ENCODE peak calls at places on chromosomes 4 and X, in seven cellular contexts. One of them, this sample, is unnamed.
A peak's percentile ranks its signal among the peaks of the same experiment; 100 is the strongest.

GRCh38 chr4:56908206-56909082 is 744 bp downstream of the REST start:
- DNase-seq in HCT116: no peak
- DNase-seq in A549: peak; percentile 32
- DNase-seq in endothelial cell of umbilical vein: peak; percentile 76
- DNase-seq in HepG2: peak; percentile 47
- DNase-seq in GM12878: no peak
- DNase-seq in K562: peak; percentile 82
- DNase-seq in this sample: peak; percentile 92

GRCh38 chrX:153944140-153944799 is at the start of gene RENBP:
- DNase-seq in HCT116: no peak
- DNase-seq in A549: no peak
- DNase-seq in endothelial cell of umbilical vein: no peak
- DNase-seq in HepG2: no peak
- DNase-seq in GM12878: no peak
- DNase-seq in K562: peak; percentile 61
- DNase-seq in this sample: no peak

GRCh38 chrX:11664211-11664888 is 1.4 kb downstream of the ARHGAP6 start:
- DNase-seq in HCT116: no peak
- DNase-seq in A549: no peak
- DNase-seq in endothelial cell of umbilical vein: no peak
- DNase-seq in HepG2: no peak
- DNase-seq in GM12878: no peak
- DNase-seq in K562: no peak
- DNase-seq in this sample: no peak

GRCh38 chr4:123599920-123600394 is 203.4 kb downstream of the SPRY1 start:
- DNase-seq in HCT116: no peak
- DNase-seq in A549: no peak
- DNase-seq in endothelial cell of umbilical vein: peak; percentile 94
- DNase-seq in HepG2: peak; percentile 98
- DNase-seq in GM12878: peak; percentile 85
- DNase-seq in K562: peak; percentile 41
- DNase-seq in this sample: peak; percentile 97

GRCh38 chr4:149708513-149709175 is 107.0 kb downstream of the IQCM start:
- DNase-seq in HCT116: peak; percentile 57
- DNase-seq in A549: no peak
- DNase-seq in endothelial cell of umbilical vein: peak; percentile 86
- DNase-seq in HepG2: no peak
- DNase-seq in GM12878: no peak
- DNase-seq in K562: no peak
- DNase-seq in this sample: no peak

GRCh38 chrX:75603833-75604232 is 81.0 kb upstream of the ZDHHC15 start:
- DNase-seq in HCT116: no peak
- DNase-seq in A549: peak; percentile 36
- DNase-seq in endothelial cell of umbilical vein: peak; percentile 4
- DNase-seq in HepG2: peak; percentile 7
- DNase-seq in GM12878: no peak
- DNase-seq in K562: peak; percentile 26
- DNase-seq in this sample: peak; percentile 29

GRCh38 chrX:129035180-129035579 is 488.1 kb downstream of the SMARCA1 start:
- DNase-seq in HCT116: no peak
- DNase-seq in A549: no peak
- DNase-seq in endothelial cell of umbilical vein: no peak
- DNase-seq in HepG2: no peak
- DNase-seq in GM12878: no peak
- DNase-seq in K562: no peak
- DNase-seq in this sample: no peak

GRCh38 chr4:119138046-119138445 is 2.4 kb downstream of the MYOZ2 start:
- DNase-seq in HCT116: no peak
- DNase-seq in A549: no peak
- DNase-seq in endothelial cell of umbilical vein: no peak
- DNase-seq in HepG2: peak; percentile 23
- DNase-seq in GM12878: no peak
- DNase-seq in K562: no peak
- DNase-seq in this sample: no peak

GRCh38 chr4:99655315-99656081 is 2.1 kb downstream of the C4orf54 start:
- DNase-seq in HCT116: no peak
- DNase-seq in A549: no peak
- DNase-seq in endothelial cell of umbilical vein: peak; percentile 3
- DNase-seq in HepG2: no peak
- DNase-seq in GM12878: no peak
- DNase-seq in K562: no peak
- DNase-seq in this sample: no peak

GRCh38 chr4:12588572-12588971 is 895.6 kb downstream of the RAB28 start:
- DNase-seq in HCT116: no peak
- DNase-seq in A549: no peak
- DNase-seq in endothelial cell of umbilical vein: no peak
- DNase-seq in HepG2: no peak
- DNase-seq in GM12878: no peak
- DNase-seq in K562: no peak
- DNase-seq in this sample: no peak

GRCh38 chrX:47587091-47587891 is 5.1 kb downstream of the TIMP1 start:
- DNase-seq in HCT116: no peak
- DNase-seq in A549: no peak
- DNase-seq in endothelial cell of umbilical vein: no peak
- DNase-seq in HepG2: no peak
- DNase-seq in GM12878: no peak
- DNase-seq in K562: no peak
- DNase-seq in this sample: no peak

GRCh38 chr4:170229021-170229420 is 139.3 kb upstream of the AADAT start:
- DNase-seq in HCT116: no peak
- DNase-seq in A549: no peak
- DNase-seq in endothelial cell of umbilical vein: no peak
- DNase-seq in HepG2: no peak
- DNase-seq in GM12878: no peak
- DNase-seq in K562: no peak
- DNase-seq in this sample: no peak

GRCh38 chr4:177356921-177357320 is 47.2 kb downstream of the NEIL3 start:
- DNase-seq in HCT116: no peak
- DNase-seq in A549: no peak
- DNase-seq in endothelial cell of umbilical vein: no peak
- DNase-seq in HepG2: no peak
- DNase-seq in GM12878: no peak
- DNase-seq in K562: no peak
- DNase-seq in this sample: no peak

GRCh38 chr4:7805533-7806079 is 134.1 kb downstream of the AFAP1 start:
- DNase-seq in HCT116: no peak
- DNase-seq in A549: peak; percentile 95
- DNase-seq in endothelial cell of umbilical vein: peak; percentile 94
- DNase-seq in HepG2: peak; percentile 96
- DNase-seq in GM12878: no peak
- DNase-seq in K562: no peak
- DNase-seq in this sample: no peak

GRCh38 chrX:24025741-24026402 is 1.1 kb downstream of the KLHL15 start:
- DNase-seq in HCT116: peak; percentile 24
- DNase-seq in A549: peak; percentile 82
- DNase-seq in endothelial cell of umbilical vein: peak; percentile 51
- DNase-seq in HepG2: no peak
- DNase-seq in GM12878: no peak
- DNase-seq in K562: no peak
- DNase-seq in this sample: peak; percentile 60

GRCh38 chrX:132622130-132622529 is 133.3 kb upstream of the MBNL3 start:
- DNase-seq in HCT116: peak; percentile 8
- DNase-seq in A549: no peak
- DNase-seq in endothelial cell of umbilical vein: peak; percentile 37
- DNase-seq in HepG2: no peak
- DNase-seq in GM12878: no peak
- DNase-seq in K562: peak; percentile 49
- DNase-seq in this sample: peak; percentile 51

GRCh38 chrX:15797707-15798106 is 7.4 kb downstream of the ZRSR2 start:
- DNase-seq in HCT116: no peak
- DNase-seq in A549: no peak
- DNase-seq in endothelial cell of umbilical vein: no peak
- DNase-seq in HepG2: no peak
- DNase-seq in GM12878: no peak
- DNase-seq in K562: no peak
- DNase-seq in this sample: no peak

GRCh38 chrX:9354918-9355317 is 109.9 kb upstream of the TBL1X start:
- DNase-seq in HCT116: no peak
- DNase-seq in A549: no peak
- DNase-seq in endothelial cell of umbilical vein: no peak
- DNase-seq in HepG2: no peak
- DNase-seq in GM12878: no peak
- DNase-seq in K562: no peak
- DNase-seq in this sample: peak; percentile 61

GRCh38 chr4:38099020-38099600 is 138.9 kb downstream of the PTTG2 start:
- DNase-seq in HCT116: no peak
- DNase-seq in A549: no peak
- DNase-seq in endothelial cell of umbilical vein: peak; percentile 12
- DNase-seq in HepG2: no peak
- DNase-seq in GM12878: no peak
- DNase-seq in K562: no peak
- DNase-seq in this sample: no peak
- TF ChIP-seq MAX in HCT116: no peak
- TF ChIP-seq MAX in A549: no peak
- TF ChIP-seq MAX in endothelial cell of umbilical vein: no peak
- TF ChIP-seq MAX in HepG2: no peak
- TF ChIP-seq MAX in GM12878: no peak
- TF ChIP-seq MAX in K562: no peak
- TF ChIP-seq MAX in this sample: no peak

GRCh38 chrX:140918398-140919043 is 83.9 kb upstream of the SPANXB1 start:
- DNase-seq in HCT116: peak; percentile 10
- DNase-seq in A549: peak; percentile 86
- DNase-seq in endothelial cell of umbilical vein: peak; percentile 57
- DNase-seq in HepG2: peak; percentile 44
- DNase-seq in GM12878: peak; percentile 7
- DNase-seq in K562: peak; percentile 33
- DNase-seq in this sample: peak; percentile 61
- TF ChIP-seq CTCF in HCT116: peak; percentile 43
- TF ChIP-seq CTCF in A549: peak; percentile 88
- TF ChIP-seq CTCF in endothelial cell of umbilical vein: peak; percentile 46
- TF ChIP-seq CTCF in HepG2: peak; percentile 60
- TF ChIP-seq CTCF in GM12878: peak; percentile 65
- TF ChIP-seq CTCF in K562: peak; percentile 99
- TF ChIP-seq CTCF in this sample: peak; percentile 43

GRCh38 chr4:76084542-76084941 is 10.0 kb downstream of the ART3 start:
- DNase-seq in HCT116: no peak
- DNase-seq in A549: no peak
- DNase-seq in endothelial cell of umbilical vein: no peak
- DNase-seq in HepG2: no peak
- DNase-seq in GM12878: no peak
- DNase-seq in K562: no peak
- DNase-seq in this sample: no peak
- TF ChIP-seq POLR2A in HCT116: no peak
- TF ChIP-seq POLR2A in A549: no peak
- TF ChIP-seq POLR2A in endothelial cell of umbilical vein: no peak
- TF ChIP-seq POLR2A in HepG2: no peak
- TF ChIP-seq POLR2A in GM12878: no peak
- TF ChIP-seq POLR2A in K562: no peak
- TF ChIP-seq POLR2A in this sample: no peak

GRCh38 chrX:53321216-53321942 is 40.0 kb upstream of the IQSEC2 start:
- DNase-seq in HCT116: no peak
- DNase-seq in A549: no peak
- DNase-seq in endothelial cell of umbilical vein: no peak
- DNase-seq in HepG2: no peak
- DNase-seq in GM12878: no peak
- DNase-seq in K562: peak; percentile 69
- DNase-seq in this sample: peak; percentile 19
- TF ChIP-seq MAX in HCT116: no peak
- TF ChIP-seq MAX in A549: no peak
- TF ChIP-seq MAX in endothelial cell of umbilical vein: no peak
- TF ChIP-seq MAX in HepG2: no peak
- TF ChIP-seq MAX in GM12878: no peak
- TF ChIP-seq MAX in K562: no peak
- TF ChIP-seq MAX in this sample: no peak

GRCh38 chrX:120377179-120377578 is 15.3 kb downstream of the ATP1B4 start:
- DNase-seq in HCT116: no peak
- DNase-seq in A549: no peak
- DNase-seq in endothelial cell of umbilical vein: no peak
- DNase-seq in HepG2: no peak
- DNase-seq in GM12878: no peak
- DNase-seq in K562: no peak
- DNase-seq in this sample: no peak

GRCh38 chrX:120378570-120378969 is 16.7 kb downstream of the ATP1B4 start:
- DNase-seq in HCT116: no peak
- DNase-seq in A549: no peak
- DNase-seq in endothelial cell of umbilical vein: no peak
- DNase-seq in HepG2: no peak
- DNase-seq in GM12878: no peak
- DNase-seq in K562: no peak
- DNase-seq in this sample: no peak

DNA sequence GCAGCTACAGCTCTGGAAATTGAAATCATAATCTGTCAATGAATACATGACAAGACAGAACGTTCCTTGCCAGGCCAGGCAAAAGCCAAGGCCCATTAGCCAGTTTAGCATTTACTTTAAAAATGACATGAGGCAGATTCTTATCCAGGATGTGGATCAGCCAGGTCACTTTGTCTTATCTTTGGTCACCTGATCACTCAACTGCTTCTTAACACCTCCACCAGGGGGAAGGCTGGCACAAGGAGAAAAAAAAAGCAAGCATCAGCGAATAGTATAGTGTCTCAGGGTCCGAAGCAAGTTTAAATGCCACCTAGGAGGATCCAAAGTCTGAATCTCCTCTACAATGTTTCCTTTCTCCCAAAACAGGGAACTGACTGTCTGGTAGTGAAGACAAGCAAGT is 18.8 kb downstream of the ATP1B4 start:
- DNase-seq in HCT116: peak; percentile 29
- DNase-seq in A549: peak; percentile 42
- DNase-seq in endothelial cell of umbilical vein: peak; percentile 2
- DNase-seq in HepG2: peak; percentile 10
- DNase-seq in GM12878: no peak
- DNase-seq in K562: no peak
- DNase-seq in this sample: peak; percentile 30
- TF ChIP-seq CTCF in HCT116: peak; percentile 51
- TF ChIP-seq CTCF in A549: peak; percentile 26
- TF ChIP-seq CTCF in endothelial cell of umbilical vein: peak; percentile 23
- TF ChIP-seq CTCF in HepG2: peak; percentile 42
- TF ChIP-seq CTCF in GM12878: peak; percentile 38
- TF ChIP-seq CTCF in K562: peak; percentile 29
- TF ChIP-seq CTCF in this sample: peak; percentile 32

DNA sequence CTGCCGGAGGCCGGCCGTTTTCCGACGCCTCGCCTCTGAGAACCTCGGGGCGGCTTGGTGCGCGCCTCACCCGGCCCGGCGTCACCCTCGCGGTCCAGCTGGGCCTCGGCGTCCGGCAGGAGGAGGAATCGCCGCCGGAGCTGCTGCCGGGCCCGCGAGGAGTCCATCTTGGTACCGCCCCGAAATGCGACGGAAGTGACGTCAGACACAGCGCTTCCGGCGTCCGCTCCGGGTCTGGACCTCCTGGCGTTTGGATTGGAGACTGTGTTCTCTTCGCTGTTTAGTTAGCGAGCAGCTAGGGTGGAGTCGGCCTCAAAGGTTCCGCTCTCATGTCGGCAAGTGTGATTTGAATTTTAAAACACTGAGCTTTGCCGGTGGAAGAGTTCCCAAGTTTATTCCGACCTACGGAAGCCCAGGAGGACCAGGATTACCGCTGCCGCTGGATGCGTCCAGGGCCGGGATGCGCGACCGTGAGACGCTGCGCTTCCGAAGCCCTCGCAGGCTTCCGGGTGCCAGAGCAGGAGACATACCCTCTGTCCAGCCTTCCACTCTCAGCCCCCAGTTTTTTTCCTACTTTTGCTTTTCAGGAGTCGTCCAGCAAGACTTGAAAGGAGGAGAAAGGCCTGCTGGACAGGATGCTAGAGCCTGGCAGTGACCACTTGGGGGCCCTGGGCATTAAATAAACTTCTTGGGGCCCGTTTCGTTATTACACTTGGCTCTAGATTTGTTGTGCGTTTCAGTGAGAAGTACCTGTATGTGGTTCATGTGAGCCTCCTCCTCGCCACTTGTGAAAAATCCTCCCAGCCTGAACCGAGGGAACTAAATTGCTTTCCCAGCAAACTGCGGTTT is at the start of gene TMEM128:
- DNase-seq in HCT116: peak; percentile 92
- DNase-seq in A549: peak; percentile 93
- DNase-seq in endothelial cell of umbilical vein: peak; percentile 93
- DNase-seq in HepG2: peak; percentile 90
- DNase-seq in GM12878: peak; percentile 65
- DNase-seq in K562: peak; percentile 93
- DNase-seq in this sample: peak; percentile 96
- TF ChIP-seq POLR2A in HCT116: peak; percentile 83
- TF ChIP-seq POLR2A in A549: peak; percentile 75
- TF ChIP-seq POLR2A in endothelial cell of umbilical vein: peak; percentile 86
- TF ChIP-seq POLR2A in HepG2: peak; percentile 92
- TF ChIP-seq POLR2A in GM12878: peak; percentile 98
- TF ChIP-seq POLR2A in K562: peak; percentile 96
- TF ChIP-seq POLR2A in this sample: peak; percentile 95

This sample was measured in NB4.